ENCODE peak calls at places on chromosomes 5 and 9, in seven cellular contexts. C, S, X, G, Q, U and I are unnamed samples.

GRCh38 chr9:115952667-115953316 is 200.8 kb upstream of the PAPPA start:
- DNase-seq in C (no peak), S (peak), G (no peak), U (no peak), Q (no peak), X (no peak), I (peak)

GRCh38 chr5:98309785-98310566 is 463.5 kb upstream of the RGMB start:
- DNase-seq in X (peak), C (no peak), G (peak), U (no peak), Q (no peak), S (peak), I (peak)

GRCh38 chr5:161410640-161411039 is 135.9 kb downstream of the GABRB2 start:
- DNase-seq in S (no peak), G (no peak), U (no peak), C (no peak), X (no peak), Q (no peak), I (no peak)

GRCh38 chr9:107755267-107755666 is 265.7 kb upstream of the KLF4 start:
- DNase-seq in S (peak), X (no peak), G (peak), C (no peak), Q (no peak), U (no peak), I (peak)

GRCh38 chr5:157582731-157583580 is 7.4 kb upstream of the ADAM19 start:
- DNase-seq in G (peak), S (no peak), Q (no peak), C (no peak), X (no peak), U (no peak), I (no peak)

GRCh38 chr5:151107084-151107483 is 26.2 kb upstream of the TNIP1 start:
- DNase-seq in Q (no peak), X (no peak), G (no peak), C (no peak), S (no peak), U (no peak), I (no peak)

GRCh38 chr5:32326216-32326772 is 13.6 kb upstream of the MTMR12 start:
- DNase-seq in Q (no peak), U (no peak), S (peak), G (no peak), X (no peak), C (no peak), I (no peak)

GRCh38 chr9:129237195-129237611 is 59.1 kb upstream of the IER5L start:
- DNase-seq in U (peak), G (peak), Q (no peak), X (no peak), S (peak), C (peak), I (peak)

GRCh38 chr9:78630966-78631365 is 334.0 kb downstream of the PSAT1 start:
- DNase-seq in U (no peak), C (no peak), G (no peak), S (no peak), X (no peak), Q (no peak), I (no peak)

GRCh38 chr9:38681747-38682227 is 38.1 kb downstream of the FAM240B start:
- DNase-seq in U (no peak), S (peak), C (no peak), G (peak), X (no peak), Q (no peak), I (no peak)

GRCh38 chr5:8399471-8399870 is 530.5 kb downstream of the MTRR start:
- DNase-seq in Q (no peak), C (no peak), X (no peak), U (no peak), G (no peak), S (no peak), I (no peak)

DNA sequence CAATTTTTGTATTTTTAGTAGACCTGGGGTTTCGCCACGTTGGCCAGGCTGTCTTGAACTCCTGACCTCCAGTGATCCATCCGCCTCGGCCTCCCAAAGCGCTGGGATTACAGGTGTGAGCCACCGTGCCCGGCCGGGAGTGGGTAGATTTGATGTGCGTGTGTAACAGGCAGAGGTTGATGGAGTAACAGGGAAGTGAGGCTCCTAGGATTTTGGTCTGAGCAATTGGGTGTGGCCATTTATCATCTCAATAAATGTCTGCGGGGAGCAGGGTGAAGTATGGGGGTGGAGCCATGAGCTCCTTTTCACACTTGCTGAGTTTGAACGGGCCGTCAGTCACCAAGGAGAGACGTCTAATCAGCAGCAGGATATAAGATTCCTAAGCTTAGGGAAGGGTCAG is 1.2 kb upstream of the REXO4 start:
- DNase-seq in S (no peak), C (no peak), X (no peak), G (no peak), U (no peak), Q (no peak), I (no peak)
- TF ChIP-seq POLR2A in S (no peak), C (no peak), X (no peak), G (no peak), U (no peak), Q (no peak), I (no peak)

DNA sequence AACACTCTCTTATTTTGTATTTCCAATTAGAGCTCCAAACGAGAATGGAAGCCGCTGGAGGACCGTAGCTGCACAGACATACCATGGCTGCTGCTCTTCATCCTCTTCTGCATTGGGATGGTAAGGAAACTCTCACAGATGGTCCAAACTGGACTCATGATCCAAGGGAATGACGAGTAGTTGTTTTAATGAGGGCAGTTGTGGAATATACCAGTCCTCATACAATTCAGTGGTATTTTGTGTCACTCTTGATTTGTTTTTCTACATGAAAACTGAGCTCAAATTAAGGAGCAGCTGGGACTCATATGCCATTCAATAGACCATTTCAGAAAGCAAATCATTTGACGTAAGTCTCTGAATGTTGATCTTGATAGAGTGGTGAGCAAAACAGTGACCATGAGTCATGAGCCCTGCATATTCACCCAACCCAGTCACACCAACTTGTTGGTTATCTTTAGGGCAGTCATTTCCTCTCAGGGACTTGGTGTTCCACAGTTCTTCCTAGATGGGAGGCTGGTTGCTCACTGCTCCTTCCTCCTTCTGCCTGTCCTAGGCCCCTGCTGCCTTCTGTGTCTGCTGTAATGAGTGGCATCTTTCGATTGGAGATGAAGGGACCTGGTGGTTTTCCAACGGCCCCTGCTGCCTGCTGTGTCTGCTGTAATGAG is 54.9 kb downstream of the SLC44A1 start:
- DNase-seq in C (no peak), U (no peak), S (peak), G (peak), X (peak), Q (no peak), I (peak)
- TF ChIP-seq POLR2A in C (no peak), U (no peak), S (peak), G (peak), X (peak), Q (no peak), I (no peak)

GRCh38 chr5:146642410-146642809 is 126.4 kb upstream of the GPR151 start:
- DNase-seq in X (no peak), C (no peak), G (no peak), U (no peak), S (no peak), Q (no peak), I (no peak)
- TF ChIP-seq POLR2A in X (no peak), C (no peak), G (no peak), U (no peak), S (no peak), Q (no peak), I (no peak)

GRCh38 chr9:133375116-133375723 is 640 bp downstream of the SURF4 start:
- DNase-seq in Q (no peak), S (peak), C (no peak), U (no peak), G (peak), X (peak), I (no peak)
- TF ChIP-seq POLR2A in Q (no peak), S (no peak), C (no peak), U (no peak), G (no peak), X (no peak), I (no peak)

GRCh38 chr5:179610109-179610902 is 13.2 kb downstream of the HNRNPH1 start:
- DNase-seq in Q (no peak), S (no peak), G (no peak), X (no peak), U (no peak), C (no peak), I (no peak)
- TF ChIP-seq POLR2A in Q (no peak), S (no peak), G (peak), X (no peak), U (no peak), C (no peak), I (no peak)

GRCh38 chr9:80926611-80927010 is 762.7 kb downstream of the TLE1 start:
- DNase-seq in Q (no peak), X (no peak), C (no peak), S (no peak), G (no peak), U (no peak), I (no peak)

DNA sequence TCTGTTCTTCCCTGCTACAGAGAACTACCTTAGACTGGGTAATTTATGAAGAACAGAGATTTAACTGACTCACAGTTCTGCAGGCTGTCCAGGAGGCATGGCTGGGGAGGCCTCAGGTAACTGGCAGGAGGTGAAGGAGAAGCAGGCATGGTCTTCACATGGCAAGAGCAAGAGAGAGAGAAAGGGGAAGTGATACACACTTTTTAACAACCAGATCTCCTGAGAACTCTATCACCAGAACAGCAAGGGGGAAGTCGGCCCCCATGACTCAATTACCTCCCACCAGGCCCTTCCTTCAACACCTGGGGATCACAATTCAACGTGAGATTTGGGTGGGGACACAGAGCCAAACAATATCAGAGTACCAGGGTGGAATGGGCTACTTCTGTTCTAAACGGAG is 766.8 kb downstream of the TLE1 start:
- DNase-seq in U (no peak), S (no peak), G (no peak), C (no peak), Q (no peak), X (no peak), I (no peak)
- TF ChIP-seq POLR2A in U (no peak), S (no peak), G (no peak), C (no peak), Q (no peak), X (no peak), I (no peak)

DNA sequence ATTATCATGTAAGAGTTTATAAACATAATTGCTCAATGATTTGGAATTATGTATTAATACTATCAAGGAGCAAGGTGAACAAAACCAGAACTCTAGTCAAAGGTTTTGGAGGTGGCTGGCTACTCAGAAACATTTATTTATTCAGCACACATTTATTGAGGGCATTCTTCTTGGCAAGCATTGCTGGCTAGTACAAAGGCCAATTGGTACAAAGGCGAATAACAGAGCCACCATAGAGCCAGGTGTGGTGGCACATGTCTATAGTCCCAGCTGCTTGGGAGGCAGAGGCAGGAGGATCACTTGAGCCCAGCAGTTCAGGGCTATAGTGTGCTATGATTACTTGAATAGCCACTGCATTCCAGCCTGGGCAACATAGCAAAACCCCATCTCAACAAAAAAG is 242.1 kb downstream of the CWC27 start:
- DNase-seq in Q (no peak), C (no peak), G (no peak), S (no peak), U (no peak), X (no peak), I (no peak)
- TF ChIP-seq POLR2A in Q (no peak), C (no peak), G (no peak), S (no peak), U (no peak), X (no peak), I (no peak)

GRCh38 chr9:26949604-26950003 is 2.6 kb upstream of the PLAA start:
- DNase-seq in U (no peak), C (no peak), Q (no peak), S (peak), X (peak), G (no peak), I (no peak)

GRCh38 chr9:26947736-26948135 is 694 bp upstream of the PLAA start:
- DNase-seq in G (no peak), C (no peak), S (no peak), Q (no peak), U (no peak), X (peak), I (no peak)

GRCh38 chr9:26950521-26950920 is 3.5 kb upstream of the PLAA start:
- DNase-seq in X (peak), U (no peak), S (no peak), Q (no peak), G (no peak), C (no peak), I (no peak)

GRCh38 chr9:26945591-26945990 is 1.5 kb downstream of the PLAA start:
- DNase-seq in G (no peak), X (peak), Q (no peak), S (no peak), U (no peak), C (no peak), I (no peak)

GRCh38 chr9:26946753-26947727 is at the start of gene PLAA:
- DNase-seq in Q (peak), C (peak), X (peak), S (peak), U (peak), G (peak), I (peak)
- TF ChIP-seq POLR2A in Q (no peak), C (peak), X (peak), S (peak), U (peak), G (peak), I (peak)